ENCODE peak calls at places on chromosomes 3 and 15, in five cellular contexts. One of them, this sample, is unnamed.

GRCh38 chr15:68224546-68225250 is 4.8 kb downstream of the CLN6 start:
- DNase-seq in tibial artery: peak; percentile 50
- DNase-seq in PC-9: no peak
- DNase-seq in body of pancreas: no peak
- DNase-seq in right cardiac atrium: peak; percentile 18
- DNase-seq in this sample: peak; percentile 35

GRCh38 chr3:184566441-184567414 is 5.1 kb downstream of the EPHB3 start:
- DNase-seq in right cardiac atrium: peak; percentile 52
- DNase-seq in PC-9: no peak
- DNase-seq in body of pancreas: no peak
- DNase-seq in tibial artery: no peak
- DNase-seq in this sample: no peak

GRCh38 chr15:81945014-81945615 is 100.7 kb downstream of the MEX3B start:
- DNase-seq in body of pancreas: no peak
- DNase-seq in tibial artery: no peak
- DNase-seq in PC-9: no peak
- DNase-seq in right cardiac atrium: no peak
- DNase-seq in this sample: no peak

GRCh38 chr15:42491540-42492225 is 742 bp upstream of the ZNF106 start:
- DNase-seq in PC-9: peak; percentile 78
- DNase-seq in body of pancreas: no peak
- DNase-seq in right cardiac atrium: no peak
- DNase-seq in tibial artery: no peak
- DNase-seq in this sample: no peak

GRCh38 chr3:132787616-132788015 is 65.4 kb upstream of the NPHP3 start:
- DNase-seq in PC-9: no peak
- DNase-seq in tibial artery: no peak
- DNase-seq in right cardiac atrium: peak; percentile 71
- DNase-seq in body of pancreas: no peak
- DNase-seq in this sample: no peak

GRCh38 chr3:127735767-127736693 is 63.3 kb downstream of the ABTB1 start:
- DNase-seq in body of pancreas: no peak
- DNase-seq in right cardiac atrium: peak; percentile 74
- DNase-seq in tibial artery: no peak
- DNase-seq in PC-9: no peak
- DNase-seq in this sample: peak; percentile 78

GRCh38 chr3:153209596-153209995 is 47.6 kb downstream of the RAP2B start:
- DNase-seq in right cardiac atrium: peak; percentile 51
- DNase-seq in PC-9: peak; percentile 96
- DNase-seq in body of pancreas: no peak
- DNase-seq in tibial artery: no peak
- DNase-seq in this sample: peak; percentile 67

GRCh38 chr3:128170866-128171516 is 17.7 kb downstream of the EEFSEC start:
- DNase-seq in right cardiac atrium: peak; percentile 80
- DNase-seq in body of pancreas: peak; percentile 46
- DNase-seq in tibial artery: no peak
- DNase-seq in PC-9: peak; percentile 69
- DNase-seq in this sample: no peak

GRCh38 chr3:6861989-6862879 is 1.3 kb downstream of the GRM7 start:
- DNase-seq in body of pancreas: no peak
- DNase-seq in right cardiac atrium: no peak
- DNase-seq in PC-9: no peak
- DNase-seq in tibial artery: no peak
- DNase-seq in this sample: no peak

GRCh38 chr3:6862880-6863195 is 1.9 kb downstream of the GRM7 start:
- DNase-seq in PC-9: no peak
- DNase-seq in tibial artery: no peak
- DNase-seq in right cardiac atrium: no peak
- DNase-seq in body of pancreas: no peak
- DNase-seq in this sample: no peak

GRCh38 chr3:6861331-6861988 is 545 bp downstream of the GRM7 start:
- DNase-seq in body of pancreas: no peak
- DNase-seq in PC-9: no peak
- DNase-seq in tibial artery: no peak
- DNase-seq in right cardiac atrium: peak; percentile 37
- DNase-seq in this sample: no peak

GRCh38 chr3:6860149-6860548 is 766 bp upstream of the GRM7 start:
- DNase-seq in tibial artery: no peak
- DNase-seq in right cardiac atrium: no peak
- DNase-seq in body of pancreas: no peak
- DNase-seq in PC-9: no peak
- DNase-seq in this sample: no peak

DNA sequence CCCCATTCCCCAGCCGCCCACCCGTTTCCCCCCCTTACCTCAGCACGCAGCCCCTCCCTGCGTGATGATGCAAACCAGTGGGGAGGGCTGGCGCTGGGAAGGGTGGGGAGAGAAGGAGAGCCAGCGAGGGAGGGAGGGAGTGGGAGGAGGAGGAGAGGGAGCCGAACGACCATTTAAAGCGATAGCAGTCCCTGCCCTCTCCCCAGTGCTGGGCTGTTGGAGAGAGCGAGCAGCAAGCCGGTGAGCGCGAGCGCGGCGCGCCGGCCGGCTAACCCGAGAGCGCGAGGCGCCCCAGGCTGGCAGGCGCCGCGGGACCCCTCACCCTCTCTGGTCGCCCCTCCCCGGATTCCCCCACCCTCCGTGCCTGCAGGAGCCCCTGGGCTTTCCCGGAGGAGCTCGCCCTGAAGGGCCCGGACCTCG is at the start of gene GRM7:
- DNase-seq in PC-9: no peak
- DNase-seq in body of pancreas: no peak
- DNase-seq in right cardiac atrium: no peak
- DNase-seq in tibial artery: no peak
- DNase-seq in this sample: peak; percentile 73
- H3K4me3 ChIP-seq in PC-9: no peak within 1 kb of the TSS
- H3K4me3 ChIP-seq in body of pancreas: no peak within 1 kb of the TSS
- H3K4me3 ChIP-seq in right cardiac atrium: peak within 1 kb of the TSS; percentile 19
- H3K4me3 ChIP-seq in tibial artery: peak within 1 kb of the TSS; percentile 48
- H3K4me3 ChIP-seq in this sample: peak within 1 kb of the TSS; percentile 48

DNA sequence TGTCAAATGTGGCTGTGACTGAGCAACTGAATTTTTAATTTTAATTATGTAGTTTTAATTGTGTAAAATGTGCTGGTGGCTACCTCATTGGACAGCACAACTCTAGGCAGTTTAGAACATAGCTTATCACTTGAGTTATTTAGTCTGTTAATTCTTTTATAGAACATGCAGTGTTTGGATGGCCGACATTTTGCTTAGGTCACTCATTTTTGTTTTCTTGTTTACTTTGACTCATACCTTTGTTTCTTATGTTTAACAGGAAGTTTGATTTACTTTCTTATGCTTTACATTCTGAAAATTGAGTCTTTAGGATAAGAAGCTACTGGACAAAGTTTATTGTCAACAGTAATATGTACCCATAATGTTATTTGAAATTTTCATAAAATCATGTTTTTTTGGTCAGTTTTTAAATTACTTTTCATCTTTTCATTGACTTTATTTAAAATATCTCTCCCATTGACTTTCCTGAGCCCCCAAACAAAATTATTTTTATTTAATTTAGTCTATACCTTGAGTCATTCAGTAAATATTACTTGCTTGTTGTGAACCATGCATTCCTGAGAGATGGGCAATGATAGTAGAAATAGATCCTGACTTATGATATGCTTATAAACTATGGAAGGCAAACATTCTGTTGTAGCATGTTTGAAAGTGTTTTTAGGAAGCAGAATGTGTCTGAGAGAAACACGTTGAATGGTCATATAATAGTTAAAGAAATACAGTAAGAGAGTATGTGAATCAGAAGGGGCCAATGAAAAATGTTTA is 60.6 kb downstream of the TCF12 start:
- DNase-seq in body of pancreas: no peak
- DNase-seq in PC-9: peak; percentile 69
- DNase-seq in tibial artery: no peak
- DNase-seq in right cardiac atrium: no peak
- DNase-seq in this sample: no peak
- H3K27ac ChIP-seq in body of pancreas: no peak overlapping the region
- H3K27ac ChIP-seq in PC-9: peak overlapping the region; percentile 79
- H3K27ac ChIP-seq in tibial artery: no peak overlapping the region
- H3K27ac ChIP-seq in right cardiac atrium: no peak overlapping the region
- H3K27ac ChIP-seq in this sample: no peak overlapping the region

GRCh38 chr15:77807115-77807514 is 174.4 kb upstream of the LINGO1 start:
- DNase-seq in right cardiac atrium: no peak
- DNase-seq in body of pancreas: no peak
- DNase-seq in tibial artery: no peak
- DNase-seq in PC-9: no peak
- DNase-seq in this sample: no peak
- H3K4me1 ChIP-seq in right cardiac atrium: no peaks in the 10 kb centered on the region
- H3K4me1 ChIP-seq in body of pancreas: no peaks in the 10 kb centered on the region
- H3K4me1 ChIP-seq in tibial artery: no peaks in the 10 kb centered on the region
- H3K4me1 ChIP-seq in PC-9: no peaks in the 10 kb centered on the region
- H3K4me1 ChIP-seq in this sample: no peaks in the 10 kb centered on the region

DNA sequence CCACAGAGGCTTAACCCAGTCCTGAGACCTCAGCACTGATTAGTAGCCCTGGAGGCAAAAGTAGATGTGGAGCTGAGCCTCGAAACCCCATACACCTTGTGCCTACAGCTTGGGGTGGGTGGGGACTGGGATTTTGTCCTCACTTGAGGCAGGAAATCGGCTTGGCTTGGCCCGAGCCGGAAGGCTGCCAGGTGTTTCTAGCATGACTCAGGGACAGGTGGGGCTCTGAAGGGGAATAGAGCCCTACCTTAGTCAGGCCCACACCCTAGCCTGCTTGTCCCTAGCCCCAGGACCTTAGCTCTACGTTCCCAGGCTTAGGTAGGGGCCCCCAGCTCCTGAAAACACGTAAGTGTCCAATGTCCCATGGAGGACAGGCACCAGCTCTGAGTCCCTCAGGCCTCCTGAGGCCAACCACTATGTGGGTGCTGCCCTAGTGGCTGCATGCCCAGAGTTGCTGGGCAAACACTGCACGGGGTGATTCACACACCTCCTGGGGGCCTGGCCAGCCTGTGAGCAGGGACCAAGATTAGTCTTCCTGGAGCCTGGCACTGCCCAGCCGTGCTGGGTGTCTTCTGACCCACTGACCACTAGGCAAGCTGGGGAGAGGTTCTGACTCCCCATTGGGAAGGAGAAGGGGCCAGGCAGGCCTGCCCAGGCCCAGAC is 3.1 kb downstream of the MST1R start:
- DNase-seq in right cardiac atrium: peak; percentile 69
- DNase-seq in PC-9: peak; percentile 98
- DNase-seq in body of pancreas: peak; percentile 86
- DNase-seq in tibial artery: peak; percentile 74
- DNase-seq in this sample: peak; percentile 79
- H3K4me3 ChIP-seq in right cardiac atrium: no peak overlapping the region
- H3K4me3 ChIP-seq in PC-9: peak overlapping the region; percentile 87
- H3K4me3 ChIP-seq in body of pancreas: no peak overlapping the region
- H3K4me3 ChIP-seq in tibial artery: no peak overlapping the region
- H3K4me3 ChIP-seq in this sample: no peak overlapping the region

This sample was measured in ascending aorta.